ENCODE peak calls at places on chromosomes 12 and 14, in ten cellular contexts. F is kidney epithelial cell, R is hepatocyte, D is WTC11, E is HFF-Myc, O is RWPE2, X is lung, H is GM10248, U is Calu3, N is AG10803. S is an unnamed sample.

GRCh38 chr14:22131749-22132476 is 457.1 kb downstream of the DAD1 start:
- DNase-seq in U (peak; percentile 30), D (peak; percentile 59), N (no peak), F (no peak), H (no peak), X (no peak), O (no peak), R (no peak), E (no peak), S (peak; percentile 39)

GRCh38 chr12:131861261-131862083 is 33.0 kb upstream of the ULK1 start:
- DNase-seq in R (no peak), H (no peak), D (no peak), E (no peak), F (no peak), X (no peak), N (no peak), U (no peak), O (no peak), S (no peak)

GRCh38 chr12:120944645-120945217 is 33.6 kb upstream of the HNF1A start:
- DNase-seq in D (peak; percentile 81), E (peak; percentile 11), U (peak; percentile 87), N (peak; percentile 39), X (peak; percentile 60), H (peak; percentile 67), O (no peak), R (peak; percentile 68), F (no peak), S (peak; percentile 68)

GRCh38 chr12:130200445-130200844 is 38.2 kb downstream of the FZD10 start:
- DNase-seq in U (no peak), O (no peak), F (no peak), R (no peak), E (no peak), X (no peak), H (no peak), D (no peak), N (no peak), S (no peak)

GRCh38 chr12:19390208-19390607 is 49.1 kb upstream of the AEBP2 start:
- DNase-seq in F (no peak), D (no peak), O (no peak), H (no peak), N (no peak), U (no peak), X (no peak), R (no peak), E (no peak), S (no peak)

GRCh38 chr14:65356327-65356836 is 56.1 kb upstream of the FUT8 start:
- DNase-seq in N (peak; percentile 74), H (no peak), F (peak; percentile 94), D (no peak), O (peak; percentile 96), U (peak; percentile 82), X (no peak), E (peak; percentile 72), R (peak; percentile 54), S (no peak)

GRCh38 chr14:50360851-50361250 is 35.8 kb downstream of the CDKL1 start:
- DNase-seq in F (no peak), E (no peak), X (no peak), O (no peak), H (no peak), U (no peak), N (no peak), D (no peak), R (no peak), S (no peak)

GRCh38 chr14:36690301-36691020 is 28.8 kb downstream of the PAX9 start:
- DNase-seq in R (no peak), D (no peak), U (peak; percentile 2), E (no peak), F (no peak), X (no peak), O (no peak), H (no peak), N (no peak), S (no peak)

GRCh38 chr12:56723889-56724659 is 1.0 kb downstream of the NACA start:
- DNase-seq in O (no peak), H (no peak), D (no peak), X (peak; percentile 37), E (no peak), R (peak; percentile 75), U (no peak), F (peak; percentile 25), N (peak; percentile 87), S (no peak)

GRCh38 chr14:73231874-73232851 is 5.1 kb upstream of the PAPLN start:
- DNase-seq in O (no peak), N (no peak), H (peak; percentile 57), U (peak; percentile 60), F (no peak), R (peak; percentile 29), X (no peak), E (no peak), D (peak; percentile 82), S (peak; percentile 30)

GRCh38 chr12:21296751-21297406 is 37.8 kb downstream of the SLCO1A2 start:
- DNase-seq in O (no peak), U (peak; percentile 8), R (peak; percentile 18), X (no peak), H (peak; percentile 10), F (no peak), D (no peak), N (peak; percentile 15), E (peak; percentile 1), S (no peak)

GRCh38 chr12:5923043-5923605 is 21.9 kb downstream of the ANO2 start:
- DNase-seq in R (no peak), H (no peak), F (no peak), E (no peak), U (no peak), O (no peak), X (no peak), D (no peak), N (no peak), S (no peak)

GRCh38 chr12:91892081-91892855 is 253.4 kb downstream of the BTG1 start:
- DNase-seq in D (no peak), N (no peak), O (no peak), H (no peak), X (no peak), R (no peak), F (no peak), U (no peak), E (no peak), S (no peak)

GRCh38 chr12:52074006-52074405 is 4.2 kb downstream of the ATG101 start:
- DNase-seq in O (no peak), D (no peak), U (no peak), H (no peak), F (no peak), X (no peak), N (peak; percentile 81), E (peak; percentile 40), R (no peak), S (peak; percentile 69)

GRCh38 chr14:28301179-28301578 is 465.4 kb upstream of the FOXG1 start:
- DNase-seq in O (peak; percentile 32), H (no peak), F (no peak), N (no peak), D (peak; percentile 15), R (no peak), X (no peak), E (no peak), U (no peak), S (no peak)
- TF ChIP-seq CTCF in O (no peak), H (no peak), F (no peak), N (no peak), D (no peak), R (no peak), X (no peak), E (no peak), U (no peak), S (no peak)

DNA sequence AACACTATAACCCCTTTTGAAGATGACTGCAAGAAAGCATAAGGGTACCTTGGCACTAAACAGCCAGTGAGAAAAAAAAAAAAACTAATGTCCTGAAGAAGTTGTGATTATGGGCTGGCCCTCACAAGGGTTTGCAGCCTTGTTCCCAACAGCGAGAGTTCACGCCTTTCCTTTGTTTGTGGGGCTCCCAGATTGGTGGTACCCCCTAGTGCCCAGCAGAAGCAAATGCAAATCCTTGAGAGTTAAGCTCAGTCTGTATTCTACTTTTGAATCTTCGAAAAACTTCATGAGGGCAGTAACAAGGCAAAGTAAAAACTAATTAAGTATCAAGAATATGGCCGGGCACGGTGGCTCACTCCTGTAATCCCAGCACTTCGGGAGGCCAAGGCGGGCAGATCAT is 238.9 kb upstream of the LMO3 start:
- DNase-seq in U (no peak), D (peak; percentile 29), X (no peak), E (no peak), R (no peak), O (no peak), F (no peak), H (no peak), N (no peak), S (no peak)
- TF ChIP-seq CTCF in U (no peak), D (no peak), X (no peak), E (no peak), R (no peak), O (no peak), F (no peak), H (no peak), N (peak; percentile 9), S (no peak)

DNA sequence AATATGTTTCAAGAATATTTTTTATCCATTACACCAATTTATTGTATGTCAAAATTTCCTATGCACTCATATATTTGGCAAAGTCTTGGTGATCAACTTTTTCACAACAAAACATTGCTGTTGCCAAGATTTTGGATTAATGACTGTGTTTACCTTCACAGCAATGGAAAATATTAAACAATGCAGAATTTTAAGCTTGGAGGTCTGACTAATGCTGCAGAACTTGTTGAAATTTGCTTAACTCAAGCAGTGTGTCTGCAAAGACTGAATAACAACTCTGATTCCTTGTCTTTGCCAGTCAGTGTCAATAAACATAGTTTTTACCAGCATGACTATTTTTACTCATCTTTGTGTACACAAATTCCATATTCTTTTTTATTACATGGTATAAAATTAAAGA is 336.4 kb downstream of the CCER1 start:
- DNase-seq in H (no peak), O (no peak), D (no peak), E (no peak), N (peak; percentile 36), X (no peak), F (no peak), U (no peak), R (no peak), S (no peak)
- TF ChIP-seq CTCF in H (no peak), O (no peak), D (no peak), E (no peak), N (no peak), X (no peak), F (no peak), U (no peak), R (no peak), S (no peak)

GRCh38 chr14:102544034-102544744 is 34.6 kb upstream of the ANKRD9 start:
- DNase-seq in F (no peak), D (peak; percentile 44), E (no peak), H (no peak), U (no peak), N (no peak), O (no peak), R (peak; percentile 18), X (no peak), S (no peak)

GRCh38 chr14:102539544-102540309 is 30.2 kb upstream of the ANKRD9 start:
- DNase-seq in F (no peak), D (no peak), H (no peak), O (no peak), N (no peak), R (peak; percentile 79), E (peak; percentile 75), U (no peak), X (no peak), S (no peak)

GRCh38 chr14:102540310-102541028 is 30.9 kb upstream of the ANKRD9 start:
- DNase-seq in E (no peak), F (no peak), O (no peak), X (no peak), D (no peak), N (no peak), R (peak; percentile 71), H (no peak), U (no peak), S (no peak)

GRCh38 chr14:102538598-102539543 is 29.3 kb upstream of the ANKRD9 start:
- DNase-seq in N (no peak), O (no peak), X (no peak), U (no peak), D (no peak), H (no peak), R (peak; percentile 9), E (no peak), F (no peak), S (no peak)

GRCh38 chr14:102541771-102542170 is 32.2 kb upstream of the ANKRD9 start:
- DNase-seq in X (no peak), R (peak; percentile 6), N (no peak), U (no peak), O (no peak), E (no peak), D (no peak), H (no peak), F (no peak), S (no peak)
- TF ChIP-seq CTCF in X (no peak), R (no peak), N (no peak), U (no peak), O (no peak), E (no peak), D (no peak), H (no peak), F (no peak), S (no peak)